ENCODE peak calls at places on chromosomes 12 and 14, in five cellular contexts. T is H9, Y is neuronal stem cell, G is mesendoderm, X is IMR-90. S is an unnamed sample.

GRCh38 chr14:38749936-38750335 is 353.1 kb downstream of the SEC23A start:
- DNase-seq in T (no peak), Y (no peak), G (no peak), X (no peak), S (no peak)

GRCh38 chr12:20476551-20476950 is 108.2 kb downstream of the PDE3A start:
- DNase-seq in T (no peak), Y (no peak), G (no peak), X (no peak), S (no peak)

GRCh38 chr14:49982082-49982481 is 89.2 kb downstream of the ARF6 start:
- DNase-seq in T (no peak), Y (no peak), G (no peak), X (peak; percentile 34), S (no peak)

GRCh38 chr14:101132588-101132987 is 229.1 kb upstream of the RTL1 start:
- DNase-seq in T (no peak), Y (no peak), G (no peak), X (no peak), S (no peak)

GRCh38 chr14:104361101-104361591 is 218.4 kb upstream of the C14orf180 start:
- DNase-seq in T (peak; percentile 14), Y (no peak), G (no peak), X (no peak), S (no peak)

GRCh38 chr14:58755026-58755929 is 117.5 kb downstream of the DACT1 start:
- DNase-seq in T (no peak), Y (no peak), G (no peak), X (no peak), S (no peak)

GRCh38 chr12:120367252-120367923 is 1.6 kb downstream of the MSI1 start:
- DNase-seq in T (peak; percentile 77), Y (peak; percentile 49), G (peak; percentile 85), X (no peak), S (no peak)

GRCh38 chr14:25800841-25801240 is 750.9 kb upstream of the STXBP6 start:
- DNase-seq in T (no peak), Y (no peak), G (no peak), X (no peak), S (no peak)

GRCh38 chr14:104357689-104358527 is 219.5 kb downstream of the KIF26A start:
- DNase-seq in T (peak; percentile 18), Y (no peak), G (no peak), X (no peak), S (no peak)

GRCh38 chr14:100374891-100375272 is 51.7 kb downstream of the SLC25A47 start:
- DNase-seq in T (no peak), Y (no peak), G (peak; percentile 17), X (peak; percentile 20), S (no peak)

GRCh38 chr14:28651148-28651547 is 115.4 kb upstream of the FOXG1 start:
- DNase-seq in T (no peak), Y (no peak), G (peak; percentile 78), X (peak; percentile 5), S (no peak)

GRCh38 chr12:64682572-64683277 is 72.4 kb downstream of the RASSF3 start:
- DNase-seq in T (no peak), Y (peak; percentile 33), G (peak; percentile 99), X (peak; percentile 93), S (no peak)

GRCh38 chr12:53378705-53379388 is 1.1 kb upstream of the SP1 start:
- DNase-seq in T (no peak), Y (no peak), G (peak; percentile 41), X (no peak), S (peak; percentile 15)

GRCh38 chr12:120079352-120080042 is 37.1 kb downstream of the RAB35 start:
- DNase-seq in T (no peak), Y (no peak), G (no peak), X (no peak), S (peak; percentile 45)

GRCh38 chr12:21138016-21138415 is 7.0 kb downstream of the SLCO1B1 start:
- DNase-seq in T (no peak), Y (no peak), G (no peak), X (no peak), S (no peak)

DNA sequence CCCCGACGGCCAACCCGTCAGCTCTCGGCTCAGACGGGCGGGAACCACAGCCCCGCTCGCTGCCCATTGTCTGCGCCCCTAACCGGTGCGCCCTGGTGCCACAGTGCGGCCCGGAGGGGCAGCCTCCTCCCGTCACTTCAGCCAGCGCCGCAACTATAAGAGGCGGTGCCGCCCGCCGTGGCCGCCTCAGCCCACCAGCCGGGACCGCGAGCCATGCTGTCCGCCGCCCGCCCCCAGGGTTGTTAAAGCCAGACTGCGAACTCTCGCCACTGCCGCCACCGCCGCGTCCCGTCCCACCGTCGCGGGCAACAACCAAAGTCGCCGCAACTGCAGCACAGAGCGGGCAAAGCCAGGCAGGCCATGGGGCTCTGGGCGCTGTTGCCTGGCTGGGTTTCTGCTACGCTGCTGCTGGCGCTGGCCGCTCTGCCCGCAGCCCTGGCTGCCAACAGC is at the start of gene WNT1:
- DNase-seq in T (no peak), Y (no peak), G (no peak), X (no peak), S (no peak)
- H3K23ac ChIP-seq in T (no peak within 1 kb of the TSS), Y (peak within 1 kb of the TSS; percentile 70), G (no peak within 1 kb of the TSS), X (peak within 1 kb of the TSS; percentile 82), S (no peak within 1 kb of the TSS)

GRCh38 chr12:55706840-55707671 is 648 bp downstream of the ITGA7 start:
- DNase-seq in T (peak; percentile 63), Y (no peak), G (peak; percentile 60), X (no peak), S (no peak)

GRCh38 chr12:55707841-55708694 is at the start of gene ITGA7:
- DNase-seq in T (peak; percentile 99), Y (peak; percentile 92), G (peak; percentile 91), X (no peak), S (no peak)

GRCh38 chr12:55704824-55705780 is 2.6 kb downstream of the ITGA7 start:
- DNase-seq in T (no peak), Y (no peak), G (no peak), X (no peak), S (no peak)

GRCh38 chr12:55703976-55704761 is 3.5 kb downstream of the ITGA7 start:
- DNase-seq in T (no peak), Y (no peak), G (no peak), X (peak; percentile 35), S (no peak)

DNA sequence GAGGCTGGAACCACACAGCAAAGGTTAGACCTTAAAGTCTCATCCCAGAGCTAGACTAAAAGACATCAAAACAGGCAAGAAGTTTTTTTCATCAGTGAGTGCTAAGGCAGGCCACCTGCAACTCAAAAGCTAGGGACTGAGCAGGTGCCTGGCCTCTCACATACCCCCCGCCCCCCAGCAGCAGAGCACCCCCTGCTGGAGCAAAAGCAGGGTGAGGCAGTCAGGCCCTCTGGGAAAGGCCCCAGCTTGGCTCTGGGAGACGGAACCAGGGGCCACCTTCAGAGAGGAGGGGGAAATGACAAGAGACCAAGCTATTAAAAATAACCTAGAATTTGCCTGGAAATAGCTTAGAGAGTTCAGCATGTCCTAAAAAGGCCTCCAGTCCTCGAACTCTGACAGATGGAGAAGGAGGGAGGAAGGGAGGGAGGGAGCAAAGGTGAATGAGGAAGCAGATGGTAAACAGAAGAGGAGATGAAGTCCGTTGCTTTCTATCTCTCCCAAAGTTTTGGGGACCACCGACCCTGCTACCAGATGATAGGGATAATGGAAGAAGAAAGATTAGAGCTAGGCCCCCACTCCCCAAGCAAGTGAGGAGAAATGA is 1.8 kb downstream of the ITGA7 start:
- DNase-seq in T (peak; percentile 79), Y (no peak), G (peak; percentile 68), X (no peak), S (no peak)
- H3K27ac ChIP-seq in T (no peak overlapping the region), Y (no peak overlapping the region), G (no peak overlapping the region), X (no peak overlapping the region), S (no peak overlapping the region)

DNA sequence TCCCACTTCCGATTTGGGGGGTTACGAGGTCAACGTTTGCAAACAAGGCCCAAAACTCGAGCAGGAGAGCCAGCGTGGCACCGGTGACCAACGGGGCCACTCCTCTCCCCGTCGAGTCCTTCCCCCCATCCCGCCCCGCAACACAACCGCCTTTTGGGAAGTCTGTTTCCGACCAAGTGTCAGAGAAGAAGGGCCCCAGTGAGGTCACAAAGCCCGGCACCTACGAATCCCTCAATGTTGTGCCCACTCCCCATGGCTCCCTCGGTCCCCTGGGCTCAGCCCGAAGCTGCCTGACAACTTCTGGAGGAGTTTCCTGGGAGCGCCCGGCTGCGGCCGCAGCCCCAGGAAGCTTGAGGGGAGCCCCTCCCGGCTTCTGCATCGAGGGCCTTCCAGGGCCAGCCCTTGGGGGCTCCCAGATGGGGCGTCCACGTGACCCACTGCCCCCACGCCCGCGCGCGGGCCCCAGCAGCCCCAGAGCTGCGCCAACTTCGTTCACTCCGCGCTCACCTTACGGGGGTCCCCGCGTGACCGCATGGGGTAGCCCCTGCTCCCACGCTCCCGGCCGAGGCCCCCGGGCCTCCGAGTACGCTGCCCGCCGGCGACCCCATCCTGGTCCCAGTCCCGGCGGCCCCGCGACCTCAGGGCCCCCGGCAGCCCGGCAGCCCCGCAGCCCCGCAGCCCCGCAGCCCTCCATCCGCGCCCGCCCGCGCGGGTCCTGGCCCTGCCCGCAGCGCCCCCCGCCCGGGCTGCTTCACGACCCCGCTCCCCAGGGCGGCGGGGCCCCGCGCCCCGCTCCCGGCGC is 1.1 kb downstream of the CDK2AP1 start:
- DNase-seq in T (no peak), Y (no peak), G (no peak), X (peak; percentile 28), S (no peak)
- H3K23ac ChIP-seq in T (no peak overlapping the region), Y (peak overlapping the region; percentile 95), G (peak overlapping the region; percentile 29), X (peak overlapping the region; percentile 98), S (no peak overlapping the region)

DNA sequence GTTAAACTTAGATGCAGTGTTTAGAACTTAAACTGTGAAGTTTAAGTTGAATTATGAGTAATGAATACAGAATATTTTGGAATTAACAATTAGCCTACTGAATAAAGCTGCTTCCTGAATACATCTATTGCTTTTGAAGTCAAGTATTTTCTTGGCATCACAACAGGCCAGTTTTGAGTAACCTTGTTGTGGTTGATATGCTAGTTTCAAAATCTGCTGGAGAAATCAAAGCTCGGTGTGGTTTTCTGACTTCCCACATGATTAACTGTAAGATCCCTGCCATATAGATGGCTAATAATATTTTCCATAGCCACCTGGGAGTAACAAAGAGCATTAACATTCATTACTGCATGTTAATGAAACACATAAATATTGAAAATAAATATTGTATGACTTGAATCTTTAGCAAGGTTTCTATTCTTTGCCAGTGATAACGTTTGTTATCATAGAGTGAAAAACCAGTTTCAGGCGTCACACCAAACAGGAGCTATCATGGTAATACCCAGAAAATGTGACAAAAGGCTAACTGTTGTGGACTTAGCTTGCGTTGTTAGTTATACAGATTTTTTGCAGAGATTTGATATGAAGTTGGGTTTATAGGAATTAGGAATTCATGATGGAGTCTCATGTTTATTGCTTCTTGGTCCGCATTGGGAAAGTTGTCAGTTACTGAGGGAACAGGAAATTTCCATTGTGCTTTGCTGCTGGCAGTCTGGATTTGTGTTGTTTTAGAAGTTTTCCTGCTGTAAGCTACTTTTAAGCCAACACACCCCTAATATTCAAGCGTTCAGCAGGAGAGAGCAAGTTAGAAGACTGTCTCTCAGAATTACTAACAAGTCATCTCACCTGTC is 32.1 kb downstream of the PPFIBP1 start:
- DNase-seq in T (no peak), Y (no peak), G (no peak), X (no peak), S (no peak)
- H3K27ac ChIP-seq in T (no peak overlapping the region), Y (no peak overlapping the region), G (no peak overlapping the region), X (peak overlapping the region; percentile 21), S (no peak overlapping the region)

DNA sequence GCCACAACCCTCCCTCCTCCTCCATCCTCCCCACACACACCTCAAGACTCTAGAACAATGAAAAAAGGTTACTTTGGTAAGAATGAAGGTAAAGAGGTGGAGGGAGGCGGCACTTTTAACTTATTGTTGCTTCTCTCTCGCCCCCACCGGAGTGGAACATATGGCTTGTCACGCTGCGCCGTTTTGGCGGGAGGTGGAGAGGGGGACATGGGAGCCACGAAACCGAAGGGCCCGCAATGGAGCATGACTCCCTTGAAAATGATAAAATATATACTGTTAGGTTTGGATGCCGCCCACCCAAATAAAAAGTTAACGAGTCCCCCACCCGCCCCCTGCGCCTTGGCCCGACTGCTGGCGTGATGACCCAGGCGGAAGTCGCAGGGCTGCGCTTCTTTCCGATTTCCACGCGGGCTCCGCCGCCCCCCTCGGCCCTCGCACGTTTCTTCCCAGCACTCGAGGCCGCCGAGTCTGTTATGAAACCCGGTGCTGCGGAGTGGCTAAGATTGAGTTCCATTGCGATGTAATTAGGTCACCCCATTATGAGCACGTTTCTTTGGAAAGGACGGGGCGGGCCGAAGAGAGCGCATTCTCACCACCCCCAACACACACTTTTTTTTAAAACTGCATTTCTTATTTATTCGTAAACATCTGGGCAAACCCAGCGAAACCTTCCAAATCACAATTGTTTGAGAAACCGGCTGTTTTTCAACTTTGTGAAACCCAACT is 1.4 kb upstream of the ZFP36L1 start:
- DNase-seq in T (no peak), Y (no peak), G (peak; percentile 89), X (peak; percentile 95), S (peak; percentile 88)
- H3K23ac ChIP-seq in T (peak overlapping the region; percentile 13), Y (peak overlapping the region; percentile 45), G (no peak overlapping the region), X (peak overlapping the region; percentile 93), S (no peak overlapping the region)

S was measured in trophoblast cell.